ENCODE peak calls at places on chromosomes 16 and 17, in ten cellular contexts. B, A, X, U, F, G, E, D, W and V are unnamed samples.

GRCh38 chr17:75340636-75341035 is 51.4 kb upstream of the SLC25A19 start:
- DNase-seq in F (no peak), W (no peak), A (no peak), B (no peak), E (no peak), D (no peak), U (no peak), G (no peak), X (no peak), V (no peak)

GRCh38 chr16:4110065-4110464 is 6.2 kb downstream of the ADCY9 start:
- DNase-seq in G (no peak), D (no peak), B (no peak), A (no peak), U (no peak), E (no peak), X (no peak), W (no peak), F (no peak), V (no peak)

GRCh38 chr16:88378836-88379693 is 3.7 kb upstream of the ZNF469 start:
- DNase-seq in E (no peak), X (no peak), A (no peak), G (peak), B (no peak), U (no peak), F (no peak), W (no peak), D (no peak), V (no peak)

GRCh38 chr16:20966746-20967145 is 66.2 kb downstream of the LYRM1 start:
- DNase-seq in U (no peak), E (no peak), B (no peak), A (no peak), G (peak), F (no peak), W (no peak), X (no peak), D (no peak), V (no peak)

GRCh38 chr16:71885261-71885650 is 1.3 kb upstream of the ZNF821 start:
- DNase-seq in X (no peak), U (no peak), G (no peak), D (no peak), A (no peak), E (no peak), F (no peak), W (no peak), B (no peak), V (no peak)

GRCh38 chr16:70331588-70332358 is 14.9 kb upstream of the DDX19A start:
- DNase-seq in X (peak), E (no peak), W (no peak), A (no peak), U (peak), B (peak), F (no peak), G (no peak), D (peak), V (no peak)

GRCh38 chr17:55496094-55496881 is 15.0 kb downstream of the SMIM36 start:
- DNase-seq in D (no peak), X (peak), G (no peak), F (no peak), B (peak), E (no peak), W (no peak), A (peak), U (peak), V (no peak)

GRCh38 chr16:9159839-9160550 is 68.6 kb downstream of the HAPSTR1 start:
- DNase-seq in B (peak), X (peak), U (peak), W (peak), G (no peak), A (peak), E (peak), F (peak), D (peak), V (no peak)

GRCh38 chr16:50270510-50271147 is 4.3 kb downstream of the ADCY7 start:
- DNase-seq in U (no peak), A (no peak), W (no peak), G (peak), E (no peak), X (no peak), B (no peak), F (no peak), D (no peak), V (no peak)

GRCh38 chr17:38550661-38551060 is 55.1 kb downstream of the SRCIN1 start:
- DNase-seq in G (peak), D (peak), E (no peak), X (peak), F (no peak), W (no peak), U (peak), A (no peak), B (no peak), V (no peak)

GRCh38 chr16:66135376-66135775 is 231.1 kb upstream of the CDH5 start:
- DNase-seq in W (no peak), E (no peak), D (no peak), B (peak), U (peak), G (no peak), A (no peak), F (no peak), X (peak), V (no peak)

GRCh38 chr16:51359141-51359960 is 208.3 kb upstream of the SALL1 start:
- DNase-seq in W (peak), G (no peak), X (peak), U (no peak), B (no peak), F (no peak), D (peak), E (no peak), A (peak), V (no peak)

GRCh38 chr16:87196229-87196628 is 121.0 kb downstream of the C16orf95 start:
- DNase-seq in A (no peak), U (no peak), F (no peak), W (no peak), X (no peak), G (no peak), E (no peak), D (no peak), B (no peak), V (no peak)

GRCh38 chr16:78543066-78543465 is 443.6 kb downstream of the WWOX start:
- DNase-seq in F (no peak), X (no peak), G (no peak), A (no peak), B (no peak), U (no peak), W (no peak), E (no peak), D (no peak), V (no peak)

GRCh38 chr17:1985686-1986085 is 39.4 kb downstream of the RTN4RL1 start:
- DNase-seq in F (no peak), U (no peak), D (no peak), W (no peak), E (no peak), A (no peak), X (no peak), B (no peak), G (no peak), V (no peak)

GRCh38 chr16:57394444-57394843 is 10.1 kb upstream of the CCL17 start:
- DNase-seq in X (peak), G (no peak), B (peak), D (no peak), F (peak), E (no peak), U (no peak), A (no peak), W (no peak), V (no peak)

GRCh38 chr17:45893725-45894021 is 681 bp upstream of the MAPT start:
- DNase-seq in E (no peak), B (no peak), G (no peak), F (no peak), W (no peak), D (no peak), A (no peak), U (no peak), X (no peak), V (peak)

GRCh38 chr16:72576189-72576588 is 404.2 kb upstream of the PMFBP1 start:
- DNase-seq in E (no peak), X (no peak), G (no peak), B (no peak), D (no peak), A (no peak), W (no peak), F (no peak), U (no peak), V (no peak)

GRCh38 chr16:16033208-16033717 is 83.8 kb downstream of the ABCC1 start:
- DNase-seq in D (no peak), B (peak), A (no peak), E (no peak), X (no peak), G (no peak), F (no peak), W (no peak), U (no peak), V (no peak)

GRCh38 chr16:11679250-11679649 is 11.0 kb downstream of the SNN start:
- DNase-seq in G (peak), B (no peak), X (no peak), F (no peak), W (no peak), E (no peak), U (peak), D (peak), A (no peak), V (no peak)

GRCh38 chr16:60064026-60064425 is 1329.9 kb upstream of the GOT2 start:
- DNase-seq in A (no peak), D (no peak), E (no peak), G (no peak), X (no peak), U (no peak), W (no peak), B (no peak), F (no peak), V (no peak)

GRCh38 chr17:14150604-14151003 is 81.3 kb downstream of the COX10 start:
- DNase-seq in A (no peak), F (no peak), U (no peak), D (no peak), B (no peak), X (no peak), E (no peak), W (no peak), G (no peak), V (no peak)

GRCh38 chr17:47872019-47872650 is 21.2 kb upstream of the SP6 start:
- DNase-seq in U (no peak), F (no peak), D (no peak), X (no peak), A (no peak), G (no peak), B (no peak), W (no peak), E (no peak), V (no peak)

GRCh38 chr16:85210423-85211169 is 98.3 kb upstream of the CIBAR2 start:
- DNase-seq in W (no peak), F (peak), A (no peak), U (no peak), X (peak), G (no peak), E (no peak), B (peak), D (no peak), V (no peak)

GRCh38 chr16:28140788-28141618 is 70.8 kb downstream of the XPO6 start:
- DNase-seq in D (no peak), G (no peak), A (no peak), E (no peak), W (no peak), U (no peak), X (no peak), B (no peak), F (no peak), V (peak)

GRCh38 chr17:41428591-41429326 is 4.4 kb upstream of the KRT37 start:
- DNase-seq in G (no peak), B (no peak), F (no peak), X (peak), E (no peak), W (no peak), U (no peak), D (no peak), A (no peak), V (no peak)

GRCh38 chr17:81867952-81868673 is 3.0 kb downstream of the ARHGDIA start:
- DNase-seq in G (no peak), U (no peak), E (no peak), A (no peak), B (no peak), X (no peak), D (no peak), W (no peak), F (no peak), V (no peak)

GRCh38 chr16:15857779-15858560 is 1.1 kb upstream of the MYH11 start:
- DNase-seq in G (peak), U (peak), D (peak), B (peak), A (no peak), X (peak), E (no peak), F (no peak), W (no peak), V (no peak)

GRCh38 chr17:13576661-13577526 is 24.8 kb downstream of the HS3ST3A1 start:
- DNase-seq in A (no peak), W (no peak), D (no peak), G (no peak), E (no peak), F (no peak), B (peak), X (peak), U (no peak), V (no peak)

GRCh38 chr16:70691223-70692129 is 5.6 kb upstream of the MTSS2 start:
- DNase-seq in A (peak), X (peak), U (no peak), F (no peak), W (peak), B (peak), E (no peak), G (peak), D (no peak), V (no peak)

GRCh38 chr17:61694095-61694494 is 103.1 kb upstream of the NACA2 start:
- DNase-seq in U (no peak), G (no peak), F (no peak), D (no peak), A (no peak), W (no peak), E (no peak), X (no peak), B (no peak), V (no peak)

GRCh38 chr17:76199466-76199865 is 40.8 kb downstream of the RNF157 start:
- DNase-seq in U (no peak), F (no peak), G (no peak), E (no peak), B (no peak), W (no peak), D (no peak), A (no peak), X (no peak), V (peak)